ENCODE peak calls at places on chromosomes 3 and 15, in seven cellular contexts. H, R, K, D, I, B and A are unnamed samples.

GRCh38 chr15:80202641-80203360 is 49.2 kb downstream of the CTXND1 start:
- DNase-seq in H (no peak), R (no peak), K (no peak), D (no peak), I (no peak), B (no peak), A (no peak)

GRCh38 chr3:122394173-122394572 is 10.2 kb downstream of the FAM162A start:
- DNase-seq in H (no peak), R (no peak), K (no peak), D (no peak), I (no peak), B (peak), A (no peak)

GRCh38 chr15:78129098-78130011 is 1.9 kb downstream of the CIB2 start:
- DNase-seq in H (no peak), R (no peak), K (no peak), D (no peak), I (no peak), B (no peak), A (no peak)

GRCh38 chr3:185400340-185400667 is 37.4 kb downstream of the MAP3K13 start:
- DNase-seq in H (peak), R (no peak), K (no peak), D (no peak), I (no peak), B (peak), A (peak)

GRCh38 chr15:81526029-81526428 is 152.0 kb upstream of the TMC3 start:
- DNase-seq in H (no peak), R (no peak), K (no peak), D (no peak), I (no peak), B (no peak), A (no peak)

GRCh38 chr3:174862101-174862500 is 3.0 kb downstream of the NAALADL2 start:
- DNase-seq in H (no peak), R (peak), K (peak), D (no peak), I (no peak), B (no peak), A (no peak)

GRCh38 chr15:28889346-28889745 is 3.6 kb downstream of the APBA2 start:
- DNase-seq in H (no peak), R (no peak), K (no peak), D (no peak), I (no peak), B (no peak), A (no peak)

GRCh38 chr15:57112178-57112577 is 193.7 kb downstream of the TCF12 start:
- DNase-seq in H (no peak), R (no peak), K (no peak), D (no peak), I (no peak), B (peak), A (no peak)

GRCh38 chr15:99019558-99020540 is 12.3 kb upstream of the PGPEP1L start:
- DNase-seq in H (peak), R (no peak), K (no peak), D (no peak), I (no peak), B (peak), A (peak)

GRCh38 chr15:51696566-51696965 is 15.3 kb downstream of the SCG3 start:
- DNase-seq in H (no peak), R (no peak), K (no peak), D (no peak), I (no peak), B (no peak), A (no peak)

GRCh38 chr3:174193559-174193958 is 665.6 kb upstream of the NAALADL2 start:
- DNase-seq in H (no peak), R (no peak), K (no peak), D (no peak), I (no peak), B (no peak), A (no peak)